ENCODE peak calls at places on chromosomes 7 and 10, in six cellular contexts. B is endothelial cell; X is NCI-H1105; O is GM06990; I is activated T-helper 1 cell treated with anti-CD3 and anti-CD28 coated beads, Interleukin-12 subunit alpha, Interleukin-12 subunit beta, Interleukin-2, Interleukin-4 antibody, amounts not matched to agents 30 ng/mL and 10 ng/mL and 1 ng/mL, durations not matched to agents 14 hours and 24 hours and 36 hours; R is cerebellar nuclear complex. D is an unnamed sample.

GRCh38 chr10:43380610-43381222 is 9.3 kb downstream of the FXYD4 start:
- DNase-seq in X (no peak), B (no peak), O (no peak), R (no peak), I (no peak), D (no peak)

GRCh38 chr7:157628456-157628855 is 291.7 kb downstream of the DNAJB6 start:
- DNase-seq in O (no peak), R (no peak), I (no peak), X (no peak), B (no peak), D (no peak)

GRCh38 chr10:62109532-62110293 is 158.9 kb downstream of the RTKN2 start:
- DNase-seq in X (no peak), R (no peak), O (peak), I (no peak), B (no peak), D (no peak)

GRCh38 chr7:20153999-20154398 is 63.2 kb downstream of the MACC1 start:
- DNase-seq in B (no peak), X (no peak), O (no peak), R (no peak), I (no peak), D (no peak)

GRCh38 chr10:35432781-35433338 is 96.6 kb downstream of the CCNY start:
- DNase-seq in X (no peak), O (no peak), R (no peak), B (no peak), I (no peak), D (no peak)

GRCh38 chr10:97759157-97759980 is 12.4 kb downstream of the SFRP5 start:
- DNase-seq in B (peak), X (no peak), I (peak), R (peak), O (no peak), D (peak)

GRCh38 chr7:19677201-19677600 is 31.6 kb downstream of the POLR1F start:
- DNase-seq in O (peak), B (no peak), X (no peak), R (no peak), I (no peak), D (no peak)

GRCh38 chr10:121243899-121244241 is 354.4 kb downstream of the FGFR2 start:
- DNase-seq in X (no peak), O (no peak), B (no peak), I (no peak), R (no peak), D (no peak)

GRCh38 chr10:119293368-119293767 is 86.0 kb downstream of the GRK5 start:
- DNase-seq in R (no peak), I (no peak), O (no peak), X (no peak), B (no peak), D (no peak)

GRCh38 chr7:63925262-63925625 is 73.4 kb upstream of the ZNF722 start:
- DNase-seq in O (no peak), B (no peak), R (no peak), X (no peak), I (no peak), D (no peak)

GRCh38 chr10:77661674-77662073 is 24.1 kb upstream of the KCNMA1 start:
- DNase-seq in B (no peak), X (no peak), R (no peak), O (no peak), I (no peak), D (no peak)

GRCh38 chr10:25393621-25394020 is 218.8 kb downstream of the GPR158 start:
- DNase-seq in I (no peak), B (no peak), X (no peak), O (no peak), R (peak), D (no peak)

GRCh38 chr7:47757946-47758371 is 176.0 kb upstream of the TNS3 start:
- DNase-seq in O (no peak), I (no peak), B (no peak), R (no peak), X (no peak), D (peak)

GRCh38 chr10:22491931-22492615 is 146.8 kb downstream of the SPAG6 start:
- DNase-seq in I (peak), B (no peak), R (no peak), O (no peak), X (no peak), D (no peak)

GRCh38 chr7:45240187-45240776 is 82.7 kb downstream of the RAMP3 start:
- DNase-seq in I (no peak), B (no peak), X (no peak), O (no peak), R (no peak), D (no peak)

GRCh38 chr10:130924138-130924819 is 387.2 kb downstream of the TCERG1L start:
- DNase-seq in I (no peak), O (no peak), X (no peak), B (no peak), R (no peak), D (no peak)

GRCh38 chr7:44489955-44490350 is 505 bp downstream of the NUDCD3 start:
- DNase-seq in I (no peak), B (no peak), R (no peak), O (no peak), X (no peak), D (no peak)

GRCh38 chr7:127822822-127823508 is 171.0 kb downstream of the SND1 start:
- DNase-seq in I (no peak), X (no peak), R (no peak), B (peak), O (no peak), D (no peak)

GRCh38 chr10:58488921-58489320 is 23.8 kb upstream of the BICC1 start:
- DNase-seq in B (no peak), X (no peak), R (no peak), I (no peak), O (no peak), D (no peak)

GRCh38 chr10:104308439-104308903 is 29.8 kb downstream of the ITPRIP start:
- DNase-seq in B (no peak), I (peak), O (no peak), X (no peak), R (no peak), D (no peak)